ENCODE peak calls at places on chromosomes 6 and 20, in four cellular contexts. P is A549, A is GM12878, X is ovary. B is an unnamed sample.

GRCh38 chr20:17407550-17407949 is 123.6 kb downstream of the BFSP1 start:
- DNase-seq in A (no peak), X (no peak), P (no peak), B (no peak)

GRCh38 chr20:39378781-39379180 is 416.6 kb downstream of the DHX35 start:
- DNase-seq in X (no peak), P (no peak), A (no peak), B (no peak)

GRCh38 chr20:35318502-35319157 is 26.4 kb upstream of the FAM83C start:
- DNase-seq in X (no peak), P (peak), A (no peak), B (no peak)

GRCh38 chr6:19322691-19323470 is 514.3 kb upstream of the ID4 start:
- DNase-seq in X (no peak), A (no peak), P (no peak), B (no peak)

GRCh38 chr6:14871196-14871595 is 374.7 kb upstream of the JARID2 start:
- DNase-seq in A (no peak), X (no peak), P (no peak), B (no peak)

GRCh38 chr6:107589934-107590333 is 100.0 kb downstream of the SOBP start:
- DNase-seq in A (no peak), P (no peak), X (no peak), B (no peak)

GRCh38 chr6:146258206-146258605 is 229.3 kb downstream of the GRM1 start:
- DNase-seq in A (no peak), X (no peak), P (no peak), B (no peak)

GRCh38 chr6:38172739-38173415 is 353.4 kb downstream of the ZFAND3 start:
- DNase-seq in P (no peak), A (no peak), X (no peak), B (no peak)

GRCh38 chr6:168370310-168370991 is 50.9 kb upstream of the DACT2 start:
- DNase-seq in A (no peak), P (peak), X (peak), B (peak)

GRCh38 chr6:159606786-159607185 is 86.3 kb downstream of the SOD2 start:
- DNase-seq in A (no peak), P (no peak), X (no peak), B (no peak)

GRCh38 chr20:278607-279571 is 11.7 kb downstream of the C20orf96 start:
- DNase-seq in P (no peak), X (peak), A (no peak), B (no peak)

GRCh38 chr20:56801991-56802740 is 173.1 kb downstream of the TFAP2C start:
- DNase-seq in X (no peak), P (no peak), A (no peak), B (no peak)

GRCh38 chr6:113078791-113079190 is 731.7 kb downstream of the RFPL4B start:
- DNase-seq in A (no peak), P (no peak), X (no peak), B (no peak)

GRCh38 chr6:135627092-135627715 is 129.7 kb upstream of the AHI1 start:
- DNase-seq in A (peak), P (peak), X (no peak), B (no peak)

GRCh38 chr20:62273421-62273820 is 29.4 kb upstream of the ADRM1 start:
- DNase-seq in A (no peak), X (no peak), P (no peak), B (no peak)

GRCh38 chr20:25025091-25025861 is 32.7 kb downstream of the ACSS1 start:
- DNase-seq in X (peak), P (no peak), A (no peak), B (peak)

GRCh38 chr6:138371720-138372119 is 6.0 kb upstream of the SMIM28 start:
- DNase-seq in P (peak), X (no peak), A (no peak), B (no peak)

GRCh38 chr20:41411458-41411857 is 44.8 kb upstream of the EMILIN3 start:
- DNase-seq in P (no peak), A (no peak), X (no peak), B (no peak)

GRCh38 chr20:34639755-34640222 is 37.1 kb downstream of the PIGU start:
- DNase-seq in P (no peak), X (no peak), A (no peak), B (no peak)

GRCh38 chr6:28203201-28203600 is 21.9 kb upstream of the ZSCAN9 start:
- DNase-seq in P (no peak), X (no peak), A (no peak), B (no peak)

GRCh38 chr20:39960522-39961420 is 728.3 kb downstream of the MAFB start:
- DNase-seq in P (no peak), A (no peak), X (peak), B (no peak)

GRCh38 chr6:1412908-1413307 is 23.5 kb downstream of the FOXF2 start:
- DNase-seq in P (no peak), X (no peak), A (no peak), B (no peak)

GRCh38 chr6:105087571-105088211 is 92.1 kb downstream of the POPDC3 start:
- DNase-seq in P (peak), X (no peak), A (peak), B (no peak)

GRCh38 chr6:34608321-34609091 is 52.4 kb upstream of the SPDEF start:
- DNase-seq in P (no peak), X (no peak), A (no peak), B (no peak)

GRCh38 chr20:31605902-31606677 is 1.0 kb downstream of the ID1 start:
- DNase-seq in A (no peak), X (peak), P (no peak), B (peak)

GRCh38 chr6:161482517-161482903 is 208.6 kb upstream of the AGPAT4 start:
- DNase-seq in P (no peak), A (no peak), X (no peak), B (no peak)

GRCh38 chr6:166402582-166403277 is 20.0 kb upstream of the MPC1 start:
- DNase-seq in P (no peak), X (no peak), A (no peak), B (no peak)

GRCh38 chr6:88566746-88567534 is 396.5 kb downstream of the RNGTT start:
- DNase-seq in P (no peak), X (no peak), A (no peak), B (no peak)

GRCh38 chr6:42367353-42368011 is 84.2 kb downstream of the TRERF1 start:
- DNase-seq in X (no peak), A (peak), P (no peak), B (peak)

GRCh38 chr6:129031051-129031599 is 148.2 kb downstream of the LAMA2 start:
- DNase-seq in P (no peak), A (no peak), X (no peak), B (no peak)

GRCh38 chr20:41654292-41654691 is 36.1 kb upstream of the CHD6 start:
- DNase-seq in X (no peak), P (no peak), A (no peak), B (no peak)

GRCh38 chr6:167919349-167919748 is 78.1 kb upstream of the KIF25 start:
- DNase-seq in X (no peak), P (no peak), A (no peak), B (no peak)

GRCh38 chr6:106997392-106998257 is 23.1 kb upstream of the CD24 start:
- DNase-seq in A (peak), X (peak), P (peak), B (no peak)

GRCh38 chr6:32968093-32968769 is at the start of gene BRD2:
- DNase-seq in X (peak), P (peak), A (peak), B (peak)
- TF ChIP-seq POLR2A in X (peak), P (peak), A (peak), B (peak)

GRCh38 chr20:21257192-21257591 is 45.9 kb upstream of the XRN2 start:
- DNase-seq in A (no peak), P (no peak), X (no peak), B (no peak)
- TF ChIP-seq EP300 in A (no peak), P (no peak), X (no peak), B (no peak)

GRCh38 chr6:170135821-170136471 is 154.9 kb downstream of the DLL1 start:
- DNase-seq in X (peak), P (no peak), A (no peak), B (peak)

GRCh38 chr6:170137911-170138910 is 152.7 kb downstream of the DLL1 start:
- DNase-seq in P (no peak), X (peak), A (no peak), B (peak)

GRCh38 chr6:170135461-170135820 is 155.4 kb downstream of the DLL1 start:
- DNase-seq in A (no peak), P (no peak), X (no peak), B (peak)

GRCh38 chr6:170136541-170137175 is 154.2 kb downstream of the DLL1 start:
- DNase-seq in P (no peak), A (no peak), X (peak), B (peak)

DNA sequence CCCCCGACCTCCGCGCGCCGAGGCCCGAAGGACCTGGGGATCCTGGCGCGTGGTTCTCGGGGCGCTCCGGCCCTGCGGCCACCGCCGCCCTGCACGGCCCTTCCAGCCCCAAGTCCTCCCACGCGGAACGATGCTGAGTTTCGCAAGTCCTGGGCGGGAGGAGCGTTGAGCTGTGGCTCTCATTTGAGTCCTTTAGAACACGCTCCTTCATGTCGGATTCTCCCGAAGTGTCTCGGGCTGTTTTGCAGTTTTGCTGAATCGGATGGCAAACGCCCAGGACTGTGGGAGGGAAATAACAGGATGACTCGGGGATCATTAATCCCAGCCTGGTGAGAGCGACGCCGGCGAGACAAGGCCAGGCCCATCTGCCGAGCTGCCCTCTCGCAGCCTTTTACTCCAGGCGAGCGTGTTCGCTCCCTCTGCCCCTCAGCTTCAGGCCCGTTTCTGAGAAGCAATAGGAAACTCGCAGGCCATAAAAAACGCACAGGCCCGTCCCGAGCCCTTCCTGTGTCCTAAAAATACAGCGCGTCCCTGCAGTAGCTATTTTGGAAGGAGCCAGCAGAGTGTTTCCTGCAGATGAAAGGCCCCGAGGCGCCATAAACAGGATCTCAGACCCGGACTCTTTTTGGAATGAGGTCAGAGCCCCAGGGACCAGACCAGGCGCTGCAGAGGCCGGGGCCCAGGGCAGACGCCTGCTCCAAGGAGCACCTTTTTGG is 153.5 kb downstream of the DLL1 start:
- DNase-seq in A (no peak), P (no peak), X (peak), B (peak)
- H3K27ac ChIP-seq in A (no peak), P (no peak), X (no peak), B (peak)

DNA sequence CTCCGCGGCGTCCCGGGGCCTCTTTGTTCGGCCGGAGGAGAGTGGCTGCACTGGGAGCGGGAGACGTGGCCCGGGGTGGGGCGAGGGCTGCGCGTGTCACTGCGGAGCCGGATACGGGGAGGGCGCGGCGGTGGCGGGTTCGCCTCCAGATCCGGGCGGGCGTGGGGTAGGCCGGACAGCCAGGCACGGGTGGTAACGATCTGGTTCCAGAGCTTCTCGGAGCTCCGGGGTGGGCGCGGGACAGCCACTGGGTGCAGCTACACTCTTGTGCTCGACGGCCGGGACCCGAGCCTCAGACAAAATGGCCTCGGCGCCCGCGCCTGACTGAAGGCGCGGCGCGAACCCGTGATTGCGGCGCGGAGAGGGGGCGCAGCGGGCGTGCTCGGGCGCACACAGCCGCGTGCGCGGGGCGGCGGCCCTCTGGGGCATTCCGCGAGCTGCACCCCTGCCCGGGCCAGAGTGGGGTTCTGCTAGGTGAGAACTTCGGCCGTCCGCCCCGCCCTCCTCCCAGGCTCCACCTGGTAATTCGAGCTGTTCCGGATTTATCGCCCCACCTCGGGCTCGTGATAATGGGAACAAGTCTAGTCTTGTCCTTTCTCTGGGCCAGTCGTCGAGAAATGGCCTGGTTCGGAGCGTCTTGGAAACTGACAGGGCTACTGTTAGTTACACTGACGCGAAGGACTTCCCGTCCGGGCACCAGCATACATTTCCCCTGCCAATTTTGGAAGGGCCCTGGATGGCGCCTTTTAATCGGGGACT is 1.0 kb downstream of the LOC128125822 start:
- DNase-seq in P (no peak), X (peak), A (peak), B (peak)
- TF ChIP-seq POLR2A in P (peak), X (peak), A (peak), B (peak)

GRCh38 chr6:46888578-46888977 is 33.2 kb downstream of the ADGRF5 start:
- DNase-seq in A (no peak), P (no peak), X (no peak), B (no peak)

GRCh38 chr6:46879003-46879402 is 42.7 kb downstream of the ADGRF5 start:
- DNase-seq in X (no peak), P (no peak), A (no peak), B (no peak)

GRCh38 chr6:46888031-46888430 is 33.7 kb downstream of the ADGRF5 start:
- DNase-seq in P (no peak), A (no peak), X (no peak), B (no peak)

GRCh38 chr6:46882622-46883021 is 39.1 kb downstream of the ADGRF5 start:
- DNase-seq in X (no peak), P (no peak), A (no peak), B (no peak)
- TF ChIP-seq EP300 in X (no peak), P (no peak), A (no peak), B (no peak)

GRCh38 chr20:5078399-5078958 is 41.3 kb downstream of the PCNA start:
- DNase-seq in P (peak), A (peak), X (no peak), B (peak)
- H3K27ac ChIP-seq in P (peak), A (peak), X (no peak), B (peak)

GRCh38 chr6:149963462-149964242 is at the start of gene ULBP1:
- DNase-seq in P (peak), X (peak), A (no peak), B (peak)
- TF ChIP-seq POLR2A in P (no peak), X (no peak), A (no peak), B (no peak)

B was measured in suprapubic skin.